ENCODE peak calls at places on chromosomes 6 and 20, in four cellular contexts. V is K562, Q is GM12878, L is HepG2. S is an unnamed sample.

GRCh38 chr20:25532015-25532751 is 53.1 kb downstream of the NINL start:
- DNase-seq in V (no peak), Q (no peak), L (peak), S (no peak)

GRCh38 chr20:24664266-24664986 is 195.0 kb downstream of the SYNDIG1 start:
- DNase-seq in V (no peak), Q (no peak), L (no peak), S (no peak)

GRCh38 chr20:47992021-47992467 is 206.8 kb upstream of the SULF2 start:
- DNase-seq in V (no peak), Q (no peak), L (no peak), S (no peak)

GRCh38 chr6:159217595-159218275 is 48.5 kb downstream of the FNDC1 start:
- DNase-seq in V (peak), Q (peak), L (peak), S (peak)

GRCh38 chr6:16200231-16200941 is 38.0 kb upstream of the GMPR start:
- DNase-seq in V (no peak), Q (no peak), L (no peak), S (no peak)

GRCh38 chr6:95227301-95227700 is 350.0 kb upstream of the MANEA start:
- DNase-seq in V (no peak), Q (no peak), L (no peak), S (no peak)

GRCh38 chr20:58457083-58457680 is 58.0 kb downstream of the APCDD1L start:
- DNase-seq in V (no peak), Q (no peak), L (no peak), S (no peak)

GRCh38 chr20:57439432-57439831 is 48.2 kb downstream of the RBM38 start:
- DNase-seq in V (no peak), Q (no peak), L (no peak), S (no peak)

GRCh38 chr20:44431502-44432234 is 44.0 kb upstream of the TTPAL start:
- DNase-seq in V (no peak), Q (no peak), L (peak), S (no peak)

GRCh38 chr6:152054441-152054840 is 247.0 kb downstream of the ESR1 start:
- DNase-seq in V (no peak), Q (no peak), L (peak), S (no peak)

GRCh38 chr6:16319813-16320532 is 81.6 kb downstream of the GMPR start:
- DNase-seq in V (peak), Q (peak), L (no peak), S (peak)

GRCh38 chr6:20291764-20292227 is 79.5 kb upstream of the MBOAT1 start:
- DNase-seq in V (peak), Q (peak), L (peak), S (peak)

GRCh38 chr6:5471637-5472430 is 210.5 kb downstream of the FARS2 start:
- DNase-seq in V (no peak), Q (no peak), L (no peak), S (no peak)

GRCh38 chr20:1489764-1490436 is 1.3 kb downstream of the SIRPB2 start:
- DNase-seq in V (no peak), Q (no peak), L (no peak), S (no peak)

GRCh38 chr20:59604770-59605665 is 678 bp downstream of the PHACTR3 start:
- DNase-seq in V (no peak), Q (no peak), L (no peak), S (no peak)

GRCh38 chr20:59608396-59608795 is 4.1 kb downstream of the PHACTR3 start:
- DNase-seq in V (no peak), Q (no peak), L (no peak), S (no peak)

GRCh38 chr20:59603727-59604608 is at the start of gene PHACTR3:
- DNase-seq in V (no peak), Q (no peak), L (no peak), S (no peak)

GRCh38 chr20:59606566-59606965 is 2.2 kb downstream of the PHACTR3 start:
- DNase-seq in V (no peak), Q (no peak), L (no peak), S (no peak)

GRCh38 chr20:59605691-59606364 is 1.5 kb downstream of the PHACTR3 start:
- DNase-seq in V (no peak), Q (no peak), L (no peak), S (no peak)
- TF ChIP-seq TARDBP in V (no peak), Q (no peak), L (no peak), S (no peak)

GRCh38 chr20:32314768-32315167 is 37.3 kb downstream of the KIF3B start:
- DNase-seq in V (no peak), Q (no peak), L (no peak), S (no peak)
- TF ChIP-seq TARDBP in V (no peak), Q (no peak), L (no peak), S (no peak)

GRCh38 chr6:33209856-33210255 is 1.6 kb downstream of the RING1 start:
- DNase-seq in V (peak), Q (no peak), L (no peak), S (no peak)

GRCh38 chr6:33206864-33207568 is 1.3 kb upstream of the RING1 start:
- DNase-seq in V (no peak), Q (no peak), L (no peak), S (no peak)

GRCh38 chr6:33206027-33206863 is 1.8 kb downstream of the HSD17B8 start:
- DNase-seq in V (no peak), Q (no peak), L (no peak), S (no peak)

GRCh38 chr6:33208089-33208967 is at the start of gene RING1:
- DNase-seq in V (peak), Q (no peak), L (peak), S (peak)

GRCh38 chr6:33207569-33208088 is 671 bp upstream of the RING1 start:
- DNase-seq in V (peak), Q (no peak), L (no peak), S (peak)
- TF ChIP-seq TARDBP in V (no peak), Q (no peak), L (no peak), S (no peak)

GRCh38 chr6:136775548-136775947 is 16.7 kb downstream of the MAP3K5 start:
- DNase-seq in V (no peak), Q (no peak), L (no peak), S (no peak)
- TF ChIP-seq TARDBP in V (no peak), Q (no peak), L (no peak), S (no peak)

GRCh38 chr6:155493694-155494143 is 38.1 kb upstream of the NOX3 start:
- DNase-seq in V (no peak), Q (peak), L (peak), S (no peak)
- TF ChIP-seq TARDBP in V (no peak), Q (no peak), L (no peak), S (no peak)

S was measured in HEK293T.